ENCODE peak calls at places on chromosomes 6 and 20, in ten cellular contexts. C is PC-3; Z is fibroblast of the aortic adventitia; Q is HFF-Myc; U is CD8-positive, alpha-beta T cell; A is cardiac fibroblast; I is tibial artery; W is CD8-positive, alpha-beta memory T cell; P is heart right ventricle; G is right lobe of liver. B is an unnamed sample.

GRCh38 chr6:138805431-138805830 is 9.5 kb downstream of the ECT2L start:
- DNase-seq in C (no peak), Z (peak), Q (peak), U (no peak), A (peak), I (no peak), W (no peak), P (peak), G (no peak), B (no peak)

GRCh38 chr6:156866181-156866862 is 89.1 kb downstream of the ARID1B start:
- DNase-seq in C (peak), Z (no peak), Q (no peak), U (no peak), A (no peak), I (no peak), W (no peak), P (no peak), G (no peak), B (no peak)

GRCh38 chr20:20969701-20970100 is 136.5 kb downstream of the LINC00237 start:
- DNase-seq in C (no peak), Z (no peak), Q (no peak), U (no peak), A (no peak), I (no peak), W (no peak), P (no peak), G (no peak), B (no peak)

GRCh38 chr6:149483849-149484635 is 772 bp downstream of the ZC3H12D start:
- DNase-seq in C (no peak), Z (no peak), Q (no peak), U (no peak), A (no peak), I (no peak), W (no peak), P (no peak), G (no peak), B (no peak)

GRCh38 chr6:105194591-105194990 is 14.8 kb upstream of the POPDC3 start:
- DNase-seq in C (no peak), Z (no peak), Q (no peak), U (no peak), A (no peak), I (no peak), W (no peak), P (no peak), G (no peak), B (no peak)

GRCh38 chr20:5524886-5525285 is 208.1 kb upstream of the PROKR2 start:
- DNase-seq in C (no peak), Z (no peak), Q (no peak), U (no peak), A (no peak), I (no peak), W (no peak), P (no peak), G (no peak), B (peak)

GRCh38 chr20:58714923-58715708 is 22.5 kb downstream of the NPEPL1 start:
- DNase-seq in C (no peak), Z (no peak), Q (no peak), U (no peak), A (no peak), I (peak), W (no peak), P (no peak), G (no peak), B (no peak)

GRCh38 chr20:20713244-20713765 is 861 bp upstream of the RALGAPA2 start:
- DNase-seq in C (no peak), Z (no peak), Q (no peak), U (no peak), A (no peak), I (no peak), W (no peak), P (no peak), G (no peak), B (no peak)

GRCh38 chr6:108737594-108738546 is 110.4 kb upstream of the ARMC2 start:
- DNase-seq in C (peak), Z (peak), Q (peak), U (no peak), A (peak), I (peak), W (no peak), P (peak), G (no peak), B (no peak)
- H3K4me3 ChIP-seq in C (no peak), Z (peak), Q (no peak), U (no peak), A (no peak), I (no peak), W (no peak), P (no peak), G (no peak), B (no peak)

GRCh38 chr20:3738109-3739053 is 5.9 kb downstream of the HSPA12B start:
- DNase-seq in C (no peak), Z (no peak), Q (no peak), U (no peak), A (peak), I (no peak), W (no peak), P (no peak), G (peak), B (no peak)
- H3K4me3 ChIP-seq in C (no peak), Z (no peak), Q (no peak), U (no peak), A (no peak), I (no peak), W (no peak), P (no peak), G (no peak), B (no peak)

DNA sequence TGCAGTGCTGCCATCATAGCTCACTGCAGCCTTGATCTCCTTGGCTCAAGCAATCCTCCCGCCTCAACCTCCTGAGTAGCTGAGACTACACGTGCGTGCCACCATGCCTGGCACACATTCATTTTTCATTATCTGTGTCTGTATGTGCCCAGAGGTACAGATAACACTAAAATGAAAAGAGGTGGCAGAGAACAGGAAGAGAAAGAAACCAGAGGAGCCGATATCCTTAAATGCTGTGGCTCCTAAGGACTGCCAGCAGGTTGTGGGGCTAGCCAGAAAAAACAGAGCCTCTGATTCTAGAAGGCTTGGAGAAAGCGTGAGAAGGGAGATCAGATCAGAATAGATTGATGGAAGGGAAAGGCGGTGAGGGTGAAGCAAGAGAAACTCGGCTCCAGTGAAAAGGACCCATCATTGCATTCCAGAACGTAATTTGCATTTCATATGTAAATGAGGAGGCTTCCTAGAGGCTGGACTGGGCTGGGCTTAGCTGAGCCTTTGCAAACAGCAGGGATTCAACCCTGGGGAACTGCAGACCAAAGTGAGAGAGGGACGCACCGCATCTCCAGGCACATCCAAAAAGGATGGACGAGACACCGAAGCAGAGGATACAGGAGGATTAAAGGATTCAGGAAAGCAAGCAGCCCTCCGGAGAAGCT is 64.2 kb downstream of the GCNT2 start:
- DNase-seq in C (no peak), Z (peak), Q (no peak), U (no peak), A (no peak), I (no peak), W (no peak), P (no peak), G (no peak), B (no peak)
- H3K4me3 ChIP-seq in C (no peak), Z (peak), Q (no peak), U (no peak), A (no peak), I (no peak), W (no peak), P (peak), G (no peak), B (no peak)

DNA sequence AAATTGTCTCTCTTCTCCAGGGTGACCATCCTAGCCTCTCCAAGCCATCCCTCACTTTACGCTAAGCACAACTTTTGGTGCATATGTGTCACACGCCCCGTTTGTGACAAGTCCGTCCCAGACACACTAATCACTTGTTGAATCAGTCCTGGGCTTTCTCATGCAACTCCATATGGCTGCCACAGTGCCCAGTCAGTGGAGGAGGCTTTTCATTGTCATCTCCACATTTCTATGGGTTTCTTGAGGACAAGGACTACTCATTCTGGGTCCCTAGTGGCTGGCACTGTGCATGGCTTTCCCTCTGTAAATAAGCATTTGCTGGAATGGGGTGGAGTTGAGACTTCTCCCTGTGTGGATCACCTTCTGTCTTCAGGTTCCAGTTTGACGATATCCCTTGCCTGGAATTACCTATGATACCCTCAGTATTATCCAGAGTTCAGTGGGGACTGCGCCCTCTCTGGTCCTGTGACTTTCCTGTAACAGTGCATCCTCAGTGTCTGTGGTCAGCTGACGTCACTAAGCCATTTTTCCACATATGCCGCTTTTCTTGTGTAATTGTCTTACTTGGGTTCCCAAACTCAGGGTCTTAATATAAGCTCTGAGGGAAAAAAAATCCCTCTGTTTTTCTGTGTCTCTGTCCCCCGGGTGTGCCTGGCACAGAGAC is 59.8 kb upstream of the MYL9 start:
- DNase-seq in C (no peak), Z (no peak), Q (no peak), U (no peak), A (no peak), I (no peak), W (no peak), P (no peak), G (no peak), B (no peak)
- H3K4me3 ChIP-seq in C (no peak), Z (no peak), Q (no peak), U (no peak), A (no peak), I (no peak), W (no peak), P (no peak), G (no peak), B (no peak)

DNA sequence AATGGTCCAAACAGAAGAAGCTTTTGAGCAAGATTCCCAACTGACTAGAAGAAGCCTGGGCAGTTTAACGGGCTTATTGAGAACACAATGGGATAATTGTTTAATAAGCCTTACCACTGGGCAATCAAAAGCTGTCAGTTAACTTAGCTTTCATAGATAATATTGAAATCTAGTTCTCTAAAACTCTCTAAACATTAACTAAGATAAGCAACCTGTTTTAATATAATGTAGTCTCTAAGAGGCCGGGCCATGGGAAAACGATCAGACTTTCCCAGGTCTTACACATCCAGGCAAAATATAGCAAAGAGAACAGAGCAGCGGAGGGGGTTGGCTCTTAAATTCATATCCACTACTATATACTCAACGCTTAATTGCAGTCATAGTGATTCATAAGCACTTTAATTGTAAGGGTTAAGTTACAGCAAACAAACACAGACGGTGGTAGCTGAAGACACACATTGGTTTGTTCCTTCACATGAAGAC is 128.0 kb upstream of the FAM83B start:
- DNase-seq in C (peak), Z (no peak), Q (no peak), U (no peak), A (no peak), I (no peak), W (no peak), P (no peak), G (no peak), B (no peak)
- H3K4me3 ChIP-seq in C (no peak), Z (no peak), Q (no peak), U (no peak), A (no peak), I (no peak), W (no peak), P (no peak), G (no peak), B (no peak)

DNA sequence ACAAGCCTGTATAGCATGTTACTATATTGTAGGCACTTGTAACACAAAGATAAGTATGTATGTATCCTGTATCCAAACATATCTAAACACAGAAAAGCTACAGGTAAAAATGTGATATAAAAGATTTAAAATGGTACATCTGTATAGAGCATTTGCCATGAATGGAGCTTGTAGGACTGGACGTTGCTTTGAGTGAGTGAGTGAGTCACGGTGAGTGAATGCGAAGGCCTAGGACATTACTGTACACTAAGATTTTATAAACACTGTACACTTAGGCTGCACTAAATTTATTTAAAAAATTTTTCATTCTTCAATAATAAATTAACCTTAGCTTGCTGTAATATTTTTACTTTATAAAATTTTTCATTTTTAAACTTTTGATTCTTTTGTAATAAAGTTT is 136.9 kb downstream of the NKAIN2 start:
- DNase-seq in C (no peak), Z (no peak), Q (no peak), U (no peak), A (no peak), I (no peak), W (no peak), P (no peak), G (no peak), B (no peak)
- H3K4me3 ChIP-seq in C (no peak), Z (no peak), Q (no peak), U (no peak), A (no peak), I (no peak), W (no peak), P (no peak), G (no peak), B (no peak)

GRCh38 chr6:129766959-129767728 is 57.2 kb upstream of the ARHGAP18 start:
- DNase-seq in C (peak), Z (peak), Q (no peak), U (peak), A (peak), I (no peak), W (peak), P (no peak), G (no peak), B (peak)
- H3K4me3 ChIP-seq in C (peak), Z (peak), Q (peak), U (peak), A (peak), I (peak), W (peak), P (peak), G (peak), B (peak)

GRCh38 chr6:79947191-79948173 is at the start of gene ELOVL4:
- DNase-seq in C (peak), Z (peak), Q (no peak), U (peak), A (peak), I (peak), W (peak), P (peak), G (no peak), B (peak)
- H3K4me3 ChIP-seq in C (peak), Z (peak), Q (peak), U (peak), A (peak), I (peak), W (peak), P (peak), G (peak), B (peak)

DNA sequence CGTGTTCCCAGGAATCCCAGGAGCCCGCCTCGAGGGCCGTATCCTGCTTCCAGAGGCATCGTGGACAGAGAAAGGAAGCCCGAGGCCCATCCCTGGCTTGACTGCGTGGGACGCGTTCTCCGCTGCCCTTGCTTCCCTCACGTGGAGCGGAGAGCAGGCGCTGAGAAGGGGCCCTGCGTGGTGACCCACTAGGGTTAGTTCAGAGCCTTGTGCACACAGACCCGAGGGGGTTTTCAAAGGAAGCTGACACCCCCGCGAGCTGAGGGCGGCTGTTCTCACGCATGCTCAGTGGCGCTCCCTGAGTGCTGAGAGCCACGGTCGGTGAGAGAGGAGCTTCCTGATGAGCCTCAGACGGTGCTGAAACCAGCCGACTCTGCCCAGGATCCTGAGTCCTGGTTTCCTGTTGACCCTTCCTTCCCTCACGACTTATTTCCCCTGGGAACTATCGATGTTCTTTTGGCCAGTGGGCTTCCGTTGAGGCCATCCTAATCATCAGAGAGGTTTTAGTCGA is 28.9 kb upstream of the CCR6 start:
- DNase-seq in C (no peak), Z (no peak), Q (no peak), U (peak), A (no peak), I (no peak), W (peak), P (no peak), G (no peak), B (no peak)
- H3K4me3 ChIP-seq in C (no peak), Z (no peak), Q (no peak), U (peak), A (no peak), I (peak), W (peak), P (peak), G (no peak), B (no peak)

B was measured in HL-60.